ENCODE peak calls at places on chromosomes 1 and 21, in seven cellular contexts. Q is IMR-90; X is heart right ventricle; U is kidney; T is CD4-positive, alpha-beta memory T cell; C is adrenal gland; D is CD8-positive, alpha-beta T cell. Y is an unnamed sample.

GRCh38 chr1:64645742-64646141 is 99.1 kb upstream of the RAVER2 start:
- DNase-seq in Q (no peak), X (no peak), U (no peak), T (no peak), C (no peak), D (no peak), Y (no peak)

GRCh38 chr21:31566611-31567010 is 92.9 kb upstream of the SOD1 start:
- DNase-seq in Q (no peak), X (no peak), U (no peak), T (no peak), C (no peak), D (no peak), Y (no peak)

GRCh38 chr21:42545317-42545716 is 31.7 kb downstream of the SLC37A1 start:
- DNase-seq in Q (no peak), X (no peak), U (no peak), T (no peak), C (no peak), D (no peak), Y (no peak)

GRCh38 chr21:41611966-41612606 is 104.1 kb upstream of the TMPRSS2 start:
- DNase-seq in Q (peak; percentile 15), X (no peak), U (no peak), T (no peak), C (no peak), D (no peak), Y (no peak)

GRCh38 chr1:30765610-30766434 is 8.2 kb upstream of the LAPTM5 start:
- DNase-seq in Q (no peak), X (no peak), U (no peak), T (peak; percentile 25), C (no peak), D (no peak), Y (no peak)

GRCh38 chr21:38203229-38203628 is 53.6 kb upstream of the KCNJ15 start:
- DNase-seq in Q (no peak), X (no peak), U (no peak), T (no peak), C (no peak), D (no peak), Y (no peak)

GRCh38 chr1:90730247-90731022 is 13.3 kb upstream of the BARHL2 start:
- DNase-seq in Q (peak; percentile 9), X (no peak), U (no peak), T (no peak), C (no peak), D (no peak), Y (no peak)

GRCh38 chr1:117821382-117821755 is 108.1 kb downstream of the GDAP2 start:
- DNase-seq in Q (peak; percentile 59), X (no peak), U (no peak), T (no peak), C (no peak), D (no peak), Y (no peak)

GRCh38 chr1:168572669-168573068 is 3.7 kb upstream of the XCL1 start:
- DNase-seq in Q (no peak), X (no peak), U (no peak), T (no peak), C (no peak), D (no peak), Y (no peak)

GRCh38 chr1:1306070-1306660 is 1.6 kb downstream of the ACAP3 start:
- DNase-seq in Q (peak; percentile 27), X (no peak), U (no peak), T (no peak), C (no peak), D (no peak), Y (no peak)

GRCh38 chr1:28887835-28888682 is 26.3 kb upstream of the EPB41 start:
- DNase-seq in Q (no peak), X (peak; percentile 48), U (peak; percentile 77), T (no peak), C (peak; percentile 75), D (no peak), Y (no peak)

GRCh38 chr1:41361495-41362356 is 492 bp downstream of the FOXO6 start:
- DNase-seq in Q (no peak), X (no peak), U (no peak), T (no peak), C (no peak), D (no peak), Y (no peak)

GRCh38 chr1:95312181-95312580 is 78.2 kb downstream of the RWDD3 start:
- DNase-seq in Q (no peak), X (no peak), U (no peak), T (no peak), C (no peak), D (no peak), Y (no peak)

GRCh38 chr1:12477936-12478611 is 139.9 kb downstream of the DHRS3 start:
- DNase-seq in Q (peak; percentile 99), X (peak; percentile 75), U (peak; percentile 96), T (peak; percentile 53), C (peak; percentile 76), D (no peak), Y (peak; percentile 64)

GRCh38 chr1:239354211-239354610 is 32.2 kb upstream of the CHRM3 start:
- DNase-seq in Q (no peak), X (no peak), U (no peak), T (no peak), C (no peak), D (no peak), Y (no peak)

GRCh38 chr1:110235839-110236682 is 25.9 kb downstream of the KCNC4 start:
- DNase-seq in Q (peak; percentile 85), X (no peak), U (peak; percentile 66), T (no peak), C (peak; percentile 32), D (no peak), Y (no peak)

GRCh38 chr1:23810818-23811420 is 10.4 kb upstream of the GALE start:
- DNase-seq in Q (peak; percentile 16), X (no peak), U (no peak), T (peak; percentile 68), C (peak; percentile 51), D (no peak), Y (no peak)

GRCh38 chr1:84433253-84434080 is 35.2 kb downstream of the DNASE2B start:
- DNase-seq in Q (peak; percentile 78), X (no peak), U (peak; percentile 40), T (peak; percentile 67), C (peak; percentile 74), D (peak; percentile 33), Y (no peak)

GRCh38 chr1:108716437-108717230 is 3.9 kb downstream of the FNDC7 start:
- DNase-seq in Q (peak; percentile 60), X (no peak), U (no peak), T (no peak), C (no peak), D (no peak), Y (no peak)

GRCh38 chr1:169694304-169694703 is 17.1 kb downstream of the SELL start:
- DNase-seq in Q (no peak), X (no peak), U (no peak), T (peak; percentile 76), C (no peak), D (no peak), Y (no peak)

GRCh38 chr1:153928776-153929432 is 6.1 kb upstream of the GATAD2B start:
- DNase-seq in Q (peak; percentile 59), X (no peak), U (peak; percentile 19), T (no peak), C (no peak), D (no peak), Y (no peak)

GRCh38 chr1:71080782-71081696 is at the start of gene ZRANB2:
- DNase-seq in Q (peak; percentile 95), X (peak; percentile 88), U (peak; percentile 93), T (peak; percentile 96), C (peak; percentile 92), D (peak; percentile 80), Y (peak; percentile 69)

GRCh38 chr1:20290624-20291597 is at the start of gene VWA5B1:
- DNase-seq in Q (no peak), X (no peak), U (no peak), T (no peak), C (no peak), D (no peak), Y (no peak)

GRCh38 chr1:186884266-186884665 is 55.5 kb downstream of the PLA2G4A start:
- DNase-seq in Q (peak; percentile 55), X (no peak), U (no peak), T (no peak), C (no peak), D (no peak), Y (no peak)

GRCh38 chr1:41672641-41673313 is 188.3 kb upstream of the EDN2 start:
- DNase-seq in Q (peak; percentile 95), X (no peak), U (peak; percentile 38), T (no peak), C (no peak), D (no peak), Y (no peak)

DNA sequence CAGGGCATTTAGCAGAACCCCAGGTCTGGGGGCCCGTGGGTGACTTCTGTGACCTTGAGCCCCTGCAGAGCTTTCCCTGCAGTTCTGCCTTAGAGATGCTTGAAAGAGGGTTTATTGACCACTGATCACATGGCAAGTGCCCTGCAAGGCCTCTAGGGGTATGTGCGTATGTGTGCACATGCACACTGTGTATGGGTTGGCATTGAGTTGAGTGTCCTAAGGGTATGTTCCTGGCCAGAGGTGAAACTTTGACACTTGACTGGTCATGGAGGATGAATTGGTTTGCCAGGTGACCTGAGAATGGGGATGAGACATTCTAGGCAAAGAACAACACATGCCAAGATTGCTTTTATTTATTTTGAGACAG is 17.1 kb downstream of the NUDC start:
- DNase-seq in Q (no peak), X (no peak), U (no peak), T (no peak), C (no peak), D (no peak), Y (no peak)
- H3K27ac ChIP-seq in Q (no peak overlapping the region), X (peak overlapping the region; percentile 74), U (no peak overlapping the region), T (no peak overlapping the region), C (peak overlapping the region; percentile 0), D (no peak overlapping the region), Y (no peak overlapping the region)

DNA sequence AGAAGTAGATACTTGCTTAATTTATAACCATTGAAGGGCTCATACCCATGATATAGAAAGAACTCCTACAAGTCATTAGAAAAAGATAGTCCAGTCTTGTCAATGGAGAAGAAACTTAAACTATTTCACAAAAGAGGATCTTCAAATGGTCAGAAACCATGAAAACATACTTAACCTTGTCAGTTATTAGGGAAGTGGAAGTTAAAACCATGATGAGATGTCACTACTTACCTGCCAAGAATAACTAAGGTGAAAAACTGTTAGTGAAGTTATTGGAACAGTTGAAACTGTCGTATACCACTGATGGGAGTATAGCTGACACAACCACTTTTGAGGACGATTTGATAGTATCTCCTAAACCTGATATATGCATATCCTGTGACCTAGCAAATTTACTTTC is 46.8 kb downstream of the OSBPL9 start:
- DNase-seq in Q (no peak), X (no peak), U (no peak), T (no peak), C (no peak), D (no peak), Y (no peak)
- H3K4me1 ChIP-seq in Q (peaks cover 11% of the 10 kb centered on the region), X (peaks cover 40% of the 10 kb centered on the region), U (peaks cover 15% of the 10 kb centered on the region), T (no peaks in the 10 kb centered on the region), C (peaks cover 48% of the 10 kb centered on the region), D (no peaks in the 10 kb centered on the region), Y (no peaks in the 10 kb centered on the region)

DNA sequence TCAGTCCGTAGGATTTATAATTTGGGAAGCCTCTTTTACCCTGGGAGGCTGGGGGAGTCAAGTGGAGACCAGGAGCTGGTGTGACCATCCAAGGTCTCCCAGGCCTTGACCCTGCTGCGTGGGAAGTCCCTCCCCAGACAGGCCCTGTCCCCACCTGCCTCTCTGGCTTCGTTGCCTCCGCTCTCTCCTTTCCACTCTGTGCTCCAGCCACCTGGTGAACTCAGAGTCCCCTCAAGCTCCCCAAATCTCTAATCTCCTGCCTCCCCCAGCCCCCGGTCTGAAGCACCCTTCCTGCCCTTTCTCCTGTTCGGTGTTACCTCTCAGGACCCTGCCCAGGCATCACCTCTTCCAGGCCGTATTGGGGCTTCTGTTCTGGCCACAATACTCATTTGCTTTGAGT is 27.9 kb downstream of the CDCP2 start:
- DNase-seq in Q (no peak), X (no peak), U (no peak), T (no peak), C (no peak), D (no peak), Y (no peak)
- H3K27ac ChIP-seq in Q (no peak overlapping the region), X (no peak overlapping the region), U (no peak overlapping the region), T (no peak overlapping the region), C (no peak overlapping the region), D (no peak overlapping the region), Y (no peak overlapping the region)

GRCh38 chr1:229696385-229696784 is 70.3 kb downstream of the URB2 start:
- DNase-seq in Q (no peak), X (no peak), U (no peak), T (no peak), C (no peak), D (no peak), Y (no peak)
- H3K4me1 ChIP-seq in Q (peaks cover 10% of the 10 kb centered on the region), X (peaks cover 23% of the 10 kb centered on the region), U (no peaks in the 10 kb centered on the region), T (no peaks in the 10 kb centered on the region), C (peaks cover 3% of the 10 kb centered on the region), D (no peaks in the 10 kb centered on the region), Y (no peaks in the 10 kb centered on the region)